ENCODE peak calls at places on chromosomes 6 and 20, in six cellular contexts. One of them, this sample, is unnamed.

GRCh38 chr6:169162968-169163903 is 90.4 kb downstream of the THBS2 start:
- DNase-seq in cardiac muscle cell: no peak
- DNase-seq in astrocyte: peak; percentile 99
- DNase-seq in OCI-LY7: no peak
- DNase-seq in body of pancreas: no peak
- DNase-seq in thyroid gland: no peak
- DNase-seq in this sample: no peak

GRCh38 chr6:100948381-100949133 is 67.4 kb upstream of the ASCC3 start:
- DNase-seq in cardiac muscle cell: no peak
- DNase-seq in astrocyte: no peak
- DNase-seq in OCI-LY7: no peak
- DNase-seq in body of pancreas: no peak
- DNase-seq in thyroid gland: no peak
- DNase-seq in this sample: no peak

GRCh38 chr6:11575408-11576033 is 38.0 kb downstream of the TMEM170B start:
- DNase-seq in cardiac muscle cell: peak; percentile 76
- DNase-seq in astrocyte: peak; percentile 64
- DNase-seq in OCI-LY7: peak; percentile 72
- DNase-seq in body of pancreas: peak; percentile 66
- DNase-seq in thyroid gland: peak; percentile 64
- DNase-seq in this sample: peak; percentile 43

GRCh38 chr6:56437171-56437900 is 190.0 kb upstream of the COL21A1 start:
- DNase-seq in cardiac muscle cell: no peak
- DNase-seq in astrocyte: peak; percentile 75
- DNase-seq in OCI-LY7: no peak
- DNase-seq in body of pancreas: no peak
- DNase-seq in thyroid gland: no peak
- DNase-seq in this sample: no peak

GRCh38 chr6:134634952-134635351 is 314.9 kb downstream of the ALDH8A1 start:
- DNase-seq in cardiac muscle cell: no peak
- DNase-seq in astrocyte: no peak
- DNase-seq in OCI-LY7: no peak
- DNase-seq in body of pancreas: no peak
- DNase-seq in thyroid gland: no peak
- DNase-seq in this sample: no peak

GRCh38 chr6:56357616-56358373 is 110.4 kb upstream of the COL21A1 start:
- DNase-seq in cardiac muscle cell: no peak
- DNase-seq in astrocyte: peak; percentile 74
- DNase-seq in OCI-LY7: no peak
- DNase-seq in body of pancreas: no peak
- DNase-seq in thyroid gland: no peak
- DNase-seq in this sample: no peak

GRCh38 chr6:163355471-163355991 is 59.0 kb upstream of the QKI start:
- DNase-seq in cardiac muscle cell: no peak
- DNase-seq in astrocyte: peak; percentile 81
- DNase-seq in OCI-LY7: no peak
- DNase-seq in body of pancreas: no peak
- DNase-seq in thyroid gland: no peak
- DNase-seq in this sample: no peak

GRCh38 chr6:145547596-145548325 is 187.6 kb downstream of the EPM2A start:
- DNase-seq in cardiac muscle cell: no peak
- DNase-seq in astrocyte: no peak
- DNase-seq in OCI-LY7: no peak
- DNase-seq in body of pancreas: no peak
- DNase-seq in thyroid gland: no peak
- DNase-seq in this sample: no peak

GRCh38 chr6:68895929-68896328 is 260.8 kb downstream of the ADGRB3 start:
- DNase-seq in cardiac muscle cell: no peak
- DNase-seq in astrocyte: no peak
- DNase-seq in OCI-LY7: no peak
- DNase-seq in body of pancreas: no peak
- DNase-seq in thyroid gland: no peak
- DNase-seq in this sample: no peak

GRCh38 chr20:57843941-57844625 is 134.3 kb upstream of the PMEPA1 start:
- DNase-seq in cardiac muscle cell: no peak
- DNase-seq in astrocyte: no peak
- DNase-seq in OCI-LY7: no peak
- DNase-seq in body of pancreas: no peak
- DNase-seq in thyroid gland: no peak
- DNase-seq in this sample: no peak

GRCh38 chr20:31972481-31973386 is 4.8 kb downstream of the XKR7 start:
- DNase-seq in cardiac muscle cell: peak; percentile 32
- DNase-seq in astrocyte: no peak
- DNase-seq in OCI-LY7: no peak
- DNase-seq in body of pancreas: no peak
- DNase-seq in thyroid gland: no peak
- DNase-seq in this sample: no peak

GRCh38 chr6:41512146-41512701 is 34.0 kb upstream of the FOXP4 start:
- DNase-seq in cardiac muscle cell: no peak
- DNase-seq in astrocyte: no peak
- DNase-seq in OCI-LY7: no peak
- DNase-seq in body of pancreas: no peak
- DNase-seq in thyroid gland: no peak
- DNase-seq in this sample: no peak

GRCh38 chr20:51341581-51341980 is 200.9 kb downstream of the NFATC2 start:
- DNase-seq in cardiac muscle cell: no peak
- DNase-seq in astrocyte: no peak
- DNase-seq in OCI-LY7: no peak
- DNase-seq in body of pancreas: no peak
- DNase-seq in thyroid gland: no peak
- DNase-seq in this sample: no peak

GRCh38 chr6:169965657-169966311 is 214.4 kb downstream of the ERMARD start:
- DNase-seq in cardiac muscle cell: no peak
- DNase-seq in astrocyte: no peak
- DNase-seq in OCI-LY7: no peak
- DNase-seq in body of pancreas: no peak
- DNase-seq in thyroid gland: no peak
- DNase-seq in this sample: no peak

GRCh38 chr20:840858-841567 is 7.5 kb downstream of the FAM110A start:
- DNase-seq in cardiac muscle cell: no peak
- DNase-seq in astrocyte: no peak
- DNase-seq in OCI-LY7: peak; percentile 33
- DNase-seq in body of pancreas: peak; percentile 65
- DNase-seq in thyroid gland: peak; percentile 71
- DNase-seq in this sample: no peak

GRCh38 chr20:10558635-10559187 is 115.1 kb downstream of the JAG1 start:
- DNase-seq in cardiac muscle cell: peak; percentile 32
- DNase-seq in astrocyte: peak; percentile 99
- DNase-seq in OCI-LY7: no peak
- DNase-seq in body of pancreas: no peak
- DNase-seq in thyroid gland: no peak
- DNase-seq in this sample: no peak

GRCh38 chr6:106913111-106913510 is 61.4 kb downstream of the CD24 start:
- DNase-seq in cardiac muscle cell: no peak
- DNase-seq in astrocyte: no peak
- DNase-seq in OCI-LY7: no peak
- DNase-seq in body of pancreas: no peak
- DNase-seq in thyroid gland: peak; percentile 7
- DNase-seq in this sample: no peak

GRCh38 chr6:12605888-12606345 is 110.7 kb upstream of the PHACTR1 start:
- DNase-seq in cardiac muscle cell: peak; percentile 76
- DNase-seq in astrocyte: peak; percentile 42
- DNase-seq in OCI-LY7: peak; percentile 86
- DNase-seq in body of pancreas: peak; percentile 55
- DNase-seq in thyroid gland: peak; percentile 22
- DNase-seq in this sample: peak; percentile 47

GRCh38 chr6:149545258-149545753 is 537 bp downstream of the PPIL4 start:
- DNase-seq in cardiac muscle cell: peak; percentile 29
- DNase-seq in astrocyte: peak; percentile 62
- DNase-seq in OCI-LY7: peak; percentile 70
- DNase-seq in body of pancreas: peak; percentile 41
- DNase-seq in thyroid gland: peak; percentile 42
- DNase-seq in this sample: peak; percentile 18

GRCh38 chr6:16505711-16506362 is 255.4 kb downstream of the ATXN1 start:
- DNase-seq in cardiac muscle cell: no peak
- DNase-seq in astrocyte: peak; percentile 77
- DNase-seq in OCI-LY7: no peak
- DNase-seq in body of pancreas: no peak
- DNase-seq in thyroid gland: no peak
- DNase-seq in this sample: no peak

GRCh38 chr6:12873706-12874105 is 157.1 kb downstream of the PHACTR1 start:
- DNase-seq in cardiac muscle cell: no peak
- DNase-seq in astrocyte: no peak
- DNase-seq in OCI-LY7: no peak
- DNase-seq in body of pancreas: no peak
- DNase-seq in thyroid gland: no peak
- DNase-seq in this sample: no peak

GRCh38 chr6:8219352-8219943 is 117.1 kb upstream of the EEF1E1 start:
- DNase-seq in cardiac muscle cell: peak; percentile 67
- DNase-seq in astrocyte: peak; percentile 17
- DNase-seq in OCI-LY7: peak; percentile 43
- DNase-seq in body of pancreas: peak; percentile 51
- DNase-seq in thyroid gland: peak; percentile 37
- DNase-seq in this sample: peak; percentile 42

GRCh38 chr6:34508425-34508824 is 42.5 kb downstream of the PACSIN1 start:
- DNase-seq in cardiac muscle cell: no peak
- DNase-seq in astrocyte: no peak
- DNase-seq in OCI-LY7: no peak
- DNase-seq in body of pancreas: no peak
- DNase-seq in thyroid gland: no peak
- DNase-seq in this sample: no peak

GRCh38 chr6:13194852-13195251 is 133.5 kb downstream of the TBC1D7 start:
- DNase-seq in cardiac muscle cell: peak; percentile 22
- DNase-seq in astrocyte: peak; percentile 38
- DNase-seq in OCI-LY7: peak; percentile 79
- DNase-seq in body of pancreas: no peak
- DNase-seq in thyroid gland: peak; percentile 10
- DNase-seq in this sample: peak; percentile 34

GRCh38 chr6:8906699-8907098 is 471.4 kb upstream of the SLC35B3 start:
- DNase-seq in cardiac muscle cell: no peak
- DNase-seq in astrocyte: no peak
- DNase-seq in OCI-LY7: no peak
- DNase-seq in body of pancreas: no peak
- DNase-seq in thyroid gland: no peak
- DNase-seq in this sample: no peak

GRCh38 chr6:82076855-82077254 is 170.7 kb downstream of the IBTK start:
- DNase-seq in cardiac muscle cell: no peak
- DNase-seq in astrocyte: no peak
- DNase-seq in OCI-LY7: no peak
- DNase-seq in body of pancreas: no peak
- DNase-seq in thyroid gland: no peak
- DNase-seq in this sample: no peak
- H3K9me3 ChIP-seq in cardiac muscle cell: no peaks in the 10 kb centered on the region
- H3K9me3 ChIP-seq in astrocyte: no peaks in the 10 kb centered on the region
- H3K9me3 ChIP-seq in OCI-LY7: no peaks in the 10 kb centered on the region
- H3K9me3 ChIP-seq in body of pancreas: no peaks in the 10 kb centered on the region
- H3K9me3 ChIP-seq in thyroid gland: no peaks in the 10 kb centered on the region
- H3K9me3 ChIP-seq in this sample: no peaks in the 10 kb centered on the region

GRCh38 chr6:36897629-36898028 is 11.9 kb downstream of the C6orf89 start:
- DNase-seq in cardiac muscle cell: peak; percentile 32
- DNase-seq in astrocyte: no peak
- DNase-seq in OCI-LY7: peak; percentile 12
- DNase-seq in body of pancreas: no peak
- DNase-seq in thyroid gland: peak; percentile 46
- DNase-seq in this sample: no peak
- TF ChIP-seq CTCF in cardiac muscle cell: no peak
- TF ChIP-seq CTCF in astrocyte: peak; percentile 15
- TF ChIP-seq CTCF in OCI-LY7: peak; percentile 60
- TF ChIP-seq CTCF in body of pancreas: peak; percentile 13
- TF ChIP-seq CTCF in thyroid gland: no peak
- TF ChIP-seq CTCF in this sample: peak; percentile 35

DNA sequence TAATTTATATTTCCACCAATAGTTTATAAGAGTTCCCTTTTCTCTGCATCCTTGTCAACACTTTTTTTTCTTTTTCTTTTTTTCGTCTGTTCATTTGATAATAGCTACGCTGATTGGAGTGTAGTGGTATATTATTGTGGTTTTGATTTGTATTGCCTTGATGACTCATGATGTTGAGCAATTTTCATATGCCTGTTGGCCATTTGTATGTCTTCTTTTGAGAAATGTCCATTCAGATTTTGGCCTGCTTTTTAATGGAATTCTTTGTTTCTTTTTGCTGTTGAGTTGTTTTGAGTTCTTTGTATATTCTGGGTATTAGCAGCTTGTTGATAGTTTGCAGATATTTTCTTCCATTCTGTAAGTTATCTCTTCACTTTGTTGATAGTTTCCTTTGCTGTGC is 773.4 kb downstream of the KIF16B start:
- DNase-seq in cardiac muscle cell: no peak
- DNase-seq in astrocyte: peak; percentile 9
- DNase-seq in OCI-LY7: no peak
- DNase-seq in body of pancreas: no peak
- DNase-seq in thyroid gland: no peak
- DNase-seq in this sample: no peak
- H3K9me3 ChIP-seq in cardiac muscle cell: no peaks in the 10 kb centered on the region
- H3K9me3 ChIP-seq in astrocyte: no peaks in the 10 kb centered on the region
- H3K9me3 ChIP-seq in OCI-LY7: no peaks in the 10 kb centered on the region
- H3K9me3 ChIP-seq in body of pancreas: no peaks in the 10 kb centered on the region
- H3K9me3 ChIP-seq in thyroid gland: no peaks in the 10 kb centered on the region
- H3K9me3 ChIP-seq in this sample: no peaks in the 10 kb centered on the region

GRCh38 chr6:4280721-4281120 is 145.3 kb upstream of the ECI2 start:
- DNase-seq in cardiac muscle cell: peak; percentile 48
- DNase-seq in astrocyte: peak; percentile 91
- DNase-seq in OCI-LY7: no peak
- DNase-seq in body of pancreas: no peak
- DNase-seq in thyroid gland: peak; percentile 79
- DNase-seq in this sample: no peak

GRCh38 chr6:4280031-4280430 is 144.7 kb upstream of the ECI2 start:
- DNase-seq in cardiac muscle cell: no peak
- DNase-seq in astrocyte: no peak
- DNase-seq in OCI-LY7: no peak
- DNase-seq in body of pancreas: no peak
- DNase-seq in thyroid gland: no peak
- DNase-seq in this sample: no peak

GRCh38 chr6:4282926-4283325 is 147.6 kb upstream of the ECI2 start:
- DNase-seq in cardiac muscle cell: no peak
- DNase-seq in astrocyte: no peak
- DNase-seq in OCI-LY7: no peak
- DNase-seq in body of pancreas: no peak
- DNase-seq in thyroid gland: no peak
- DNase-seq in this sample: no peak

DNA sequence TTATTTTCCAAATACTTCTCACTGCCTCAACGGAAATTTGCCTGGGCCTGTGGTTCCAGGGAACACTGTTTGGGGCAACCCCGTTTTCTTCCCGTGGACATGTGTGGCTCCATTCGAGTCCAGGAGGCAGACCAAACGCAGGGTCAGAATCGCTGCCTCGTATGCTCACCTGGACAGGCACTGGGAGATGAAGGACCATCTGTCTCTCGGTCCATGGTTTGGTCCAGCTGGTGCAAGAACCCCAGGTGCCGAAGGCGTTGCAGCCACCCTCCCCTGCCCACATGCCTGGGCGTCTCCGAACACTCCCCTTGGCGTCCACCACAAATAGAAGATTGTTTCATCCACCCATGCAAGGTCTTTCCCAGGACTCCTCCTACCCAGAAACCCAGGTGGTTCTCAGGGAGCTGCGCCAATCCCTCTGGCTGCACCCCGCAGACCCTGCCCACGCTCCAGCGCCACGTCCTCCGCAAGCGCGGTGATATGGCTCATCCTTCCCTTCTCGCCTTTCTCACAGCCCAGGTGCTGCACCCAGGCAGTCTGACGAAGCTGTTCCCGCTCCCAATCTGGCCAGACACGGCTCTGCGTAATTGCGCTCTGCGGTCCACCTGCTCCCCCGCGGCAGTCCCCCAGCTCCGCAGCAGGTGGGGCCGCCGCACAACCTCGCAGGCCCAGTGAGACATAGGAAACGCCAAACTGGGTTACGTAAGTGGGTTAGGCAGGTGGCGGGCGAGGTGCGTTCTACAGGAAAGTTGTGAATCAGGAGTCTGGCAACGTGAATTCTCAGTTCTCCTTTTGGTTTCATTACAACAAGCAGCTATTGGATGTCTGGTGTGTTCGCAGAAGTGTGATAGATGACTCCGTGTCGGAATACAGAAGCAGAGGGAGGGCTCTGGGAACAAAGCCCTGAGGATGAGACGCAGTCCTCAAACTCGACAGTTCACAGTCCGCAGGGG is 146.2 kb upstream of the ECI2 start:
- DNase-seq in cardiac muscle cell: peak; percentile 61
- DNase-seq in astrocyte: peak; percentile 72
- DNase-seq in OCI-LY7: peak; percentile 2
- DNase-seq in body of pancreas: peak; percentile 60
- DNase-seq in thyroid gland: peak; percentile 71
- DNase-seq in this sample: no peak
- TF ChIP-seq CTCF in cardiac muscle cell: peak; percentile 20
- TF ChIP-seq CTCF in astrocyte: no peak
- TF ChIP-seq CTCF in OCI-LY7: no peak
- TF ChIP-seq CTCF in body of pancreas: peak; percentile 61
- TF ChIP-seq CTCF in thyroid gland: peak; percentile 37
- TF ChIP-seq CTCF in this sample: no peak